ENCODE peak calls at places on chromosomes 7 and 10, in seven cellular contexts. T is fibroblast of villous mesenchyme, D is neural progenitor cell, Z is transverse colon, J is uterus, X is lower leg skin, C is NB4. W is an unnamed sample.
A peak's percentile ranks its signal among the peaks of the same experiment; 100 is the strongest.

GRCh38 chr10:116385994-116386809 is 41.4 kb upstream of the PNLIPRP3 start:
- DNase-seq in T (peak; percentile 39), D (peak; percentile 58), Z (no peak), J (no peak), X (no peak), C (peak; percentile 38), W (peak; percentile 3)

GRCh38 chr7:136114966-136115762 is 138.0 kb upstream of the MTPN start:
- DNase-seq in T (peak; percentile 46), D (peak; percentile 67), Z (peak; percentile 28), J (no peak), X (no peak), C (peak; percentile 70), W (no peak)

GRCh38 chr10:31620236-31621151 is 301.5 kb downstream of the ZEB1 start:
- DNase-seq in T (peak; percentile 33), D (peak; percentile 39), Z (peak; percentile 25), J (peak; percentile 85), X (peak; percentile 95), C (no peak), W (no peak)

GRCh38 chr10:49600781-49601400 is 9.2 kb upstream of the SLC18A3 start:
- DNase-seq in T (no peak), D (no peak), Z (no peak), J (no peak), X (no peak), C (no peak), W (no peak)

GRCh38 chr10:10854715-10855114 is 163.0 kb upstream of the CELF2 start:
- DNase-seq in T (no peak), D (no peak), Z (no peak), J (no peak), X (no peak), C (no peak), W (no peak)

GRCh38 chr10:71728218-71728737 is 8.7 kb upstream of the C10orf105 start:
- DNase-seq in T (peak; percentile 35), D (peak; percentile 64), Z (peak; percentile 55), J (no peak), X (no peak), C (peak; percentile 53), W (no peak)

GRCh38 chr10:79378647-79379511 is 31.6 kb downstream of the PPIF start:
- DNase-seq in T (no peak), D (no peak), Z (peak; percentile 6), J (no peak), X (peak; percentile 72), C (no peak), W (no peak)

GRCh38 chr7:11171569-11172192 is 198.0 kb downstream of the PHF14 start:
- DNase-seq in T (no peak), D (peak; percentile 40), Z (no peak), J (no peak), X (no peak), C (no peak), W (no peak)

GRCh38 chr7:156559001-156559400 is 81.6 kb upstream of the RNF32 start:
- DNase-seq in T (no peak), D (no peak), Z (no peak), J (no peak), X (no peak), C (no peak), W (no peak)

GRCh38 chr10:72016608-72017310 is 52.6 kb downstream of the CHST3 start:
- DNase-seq in T (no peak), D (no peak), Z (no peak), J (no peak), X (no peak), C (no peak), W (no peak)

GRCh38 chr10:103983367-103983911 is 16.5 kb downstream of the SLK start:
- DNase-seq in T (no peak), D (no peak), Z (no peak), J (no peak), X (no peak), C (peak; percentile 21), W (no peak)

GRCh38 chr7:26117142-26117807 is 34.7 kb upstream of the NFE2L3 start:
- DNase-seq in T (no peak), D (peak; percentile 33), Z (no peak), J (no peak), X (no peak), C (peak; percentile 58), W (no peak)

DNA sequence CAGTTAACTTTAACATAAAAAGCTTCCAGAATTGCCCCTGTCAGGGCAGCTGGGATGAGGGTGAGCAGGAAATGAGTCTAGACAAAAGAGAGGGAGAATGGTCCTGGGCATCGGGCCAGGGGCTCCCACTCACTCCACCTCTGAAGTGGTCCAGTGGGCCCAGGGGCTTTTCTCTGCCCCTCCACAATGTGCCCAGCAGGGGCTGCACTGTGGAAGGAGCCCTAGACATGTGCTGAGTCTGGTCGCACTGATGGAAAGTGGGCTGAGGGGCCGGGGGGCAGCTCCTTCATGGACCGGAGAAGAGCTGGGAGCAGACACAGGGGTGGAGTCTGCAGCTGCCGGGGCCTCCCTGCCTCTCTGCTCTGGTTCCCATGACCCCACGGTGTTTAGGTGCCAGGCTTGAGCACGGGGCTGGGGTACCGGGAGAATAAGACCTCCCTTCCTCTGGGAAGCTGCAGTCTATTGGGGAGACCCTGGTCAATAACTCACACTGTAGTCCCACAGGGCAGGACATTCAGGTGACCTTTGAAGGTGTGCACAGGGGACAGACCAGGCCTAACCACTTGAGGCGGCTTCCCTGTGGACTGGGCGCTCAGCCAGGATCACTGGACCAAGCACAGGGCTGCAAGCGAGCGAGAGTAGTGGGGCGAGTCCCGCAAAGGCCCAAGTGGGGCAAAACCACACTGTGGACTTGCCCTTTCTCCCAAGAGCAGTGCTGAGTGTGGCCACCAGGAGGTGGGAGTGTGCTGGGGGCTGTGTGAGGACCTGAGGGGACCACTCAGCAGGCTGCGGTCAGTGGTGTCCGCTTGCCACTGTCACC is 6.1 kb downstream of the ADCY1 start:
- DNase-seq in T (no peak), D (peak; percentile 54), Z (no peak), J (no peak), X (peak; percentile 63), C (peak; percentile 18), W (no peak)
- TF ChIP-seq CTCF in T (peak; percentile 40), D (peak; percentile 58), Z (no peak), J (no peak), X (no peak), C (peak; percentile 62), W (peak; percentile 39)

GRCh38 chr10:80468002-80468401 is 13.9 kb downstream of the TSPAN14 start:
- DNase-seq in T (no peak), D (peak; percentile 88), Z (peak; percentile 72), J (peak; percentile 41), X (peak; percentile 94), C (peak; percentile 71), W (no peak)
- H3K4me3 ChIP-seq in T (no peak overlapping the region), D (no peak overlapping the region), Z (no peak overlapping the region), J (no peak overlapping the region), X (no peak overlapping the region), C (no peak overlapping the region), W (no peak overlapping the region)

DNA sequence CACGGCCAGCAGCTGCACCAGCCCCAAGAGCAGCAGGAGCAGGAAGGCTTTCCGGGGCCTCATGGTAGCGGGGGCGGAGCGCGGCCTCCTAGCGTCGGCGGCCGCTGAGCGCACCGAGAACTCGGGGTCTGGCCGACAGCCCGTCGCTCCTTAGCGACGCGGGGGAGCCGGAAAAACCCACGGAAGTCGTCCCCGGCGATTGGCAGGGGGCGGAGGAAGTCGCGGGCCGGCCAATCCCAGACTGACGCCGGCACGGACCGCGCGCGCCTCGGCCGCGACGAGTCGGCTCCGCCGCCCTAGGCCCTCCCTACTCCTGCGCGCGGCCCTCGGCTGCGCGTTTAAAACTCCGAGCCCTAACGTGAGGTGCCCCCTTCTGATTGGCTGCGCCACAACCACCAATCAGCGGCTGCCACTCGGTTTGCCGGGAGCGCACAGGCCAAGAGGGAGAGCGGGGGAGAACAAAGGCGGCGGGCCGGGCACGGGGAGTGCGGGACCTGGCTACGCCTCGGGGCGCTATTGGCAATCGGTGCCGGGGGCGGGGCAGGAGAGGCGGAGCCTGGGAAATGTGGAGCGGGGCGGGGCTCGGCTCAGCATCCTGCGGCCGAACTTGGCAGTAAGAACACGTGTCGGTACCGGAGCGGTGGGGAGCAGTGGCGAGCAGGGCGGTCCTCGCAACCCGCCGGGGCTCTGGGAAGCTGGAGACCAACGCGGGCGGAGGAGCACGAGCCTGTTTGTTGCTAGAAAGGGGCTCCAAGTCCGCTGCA is at the start of gene PDIA4:
- DNase-seq in T (peak; percentile 100), D (peak; percentile 99), Z (peak; percentile 100), J (peak; percentile 99), X (peak; percentile 100), C (peak; percentile 100), W (peak; percentile 92)
- TF ChIP-seq CTCF in T (no peak), D (peak; percentile 37), Z (no peak), J (no peak), X (no peak), C (peak; percentile 2), W (peak; percentile 43)

DNA sequence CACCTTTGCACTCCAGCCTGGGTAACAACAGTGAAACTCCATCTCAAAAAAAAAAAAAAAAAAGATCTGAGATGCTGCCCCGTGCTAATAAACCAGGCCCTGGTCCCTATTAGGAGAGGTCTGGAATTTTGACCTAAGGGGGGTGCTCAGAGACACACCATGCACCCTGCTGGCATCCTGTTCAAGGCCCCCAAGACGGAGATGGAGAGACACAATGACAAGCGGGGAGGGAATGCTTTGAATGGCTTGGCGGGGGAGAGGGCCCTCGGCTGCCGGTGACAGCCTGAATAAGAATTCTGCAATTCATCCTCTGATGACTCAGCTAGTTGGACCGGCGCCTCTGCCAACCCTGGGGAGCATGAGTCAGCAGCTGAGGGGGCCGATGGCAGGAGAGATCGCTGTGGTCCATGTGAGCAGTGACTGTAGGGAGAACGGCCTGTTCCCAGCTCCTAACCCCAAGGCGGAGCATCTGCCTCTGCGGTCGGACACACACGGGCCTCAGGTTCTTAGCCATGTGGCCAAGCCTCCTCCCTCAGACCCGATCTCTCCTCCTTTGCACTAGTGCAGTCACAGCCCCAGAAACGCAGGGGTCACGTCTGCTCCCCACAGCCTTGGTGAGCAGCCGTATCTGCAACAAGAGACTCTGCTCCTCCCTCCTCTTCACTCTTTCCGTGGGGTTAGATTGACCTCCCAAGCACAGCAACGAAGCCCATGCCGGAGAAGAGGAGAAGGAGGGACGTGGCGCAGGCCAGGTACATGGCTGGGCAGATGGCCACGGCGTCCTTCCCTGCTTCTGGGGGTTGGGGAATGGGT is 14.9 kb downstream of the TRIM56 start:
- DNase-seq in T (peak; percentile 98), D (peak; percentile 85), Z (peak; percentile 85), J (peak; percentile 98), X (peak; percentile 99), C (peak; percentile 99), W (peak; percentile 93)
- H3K4me3 ChIP-seq in T (no peak overlapping the region), D (no peak overlapping the region), Z (no peak overlapping the region), J (no peak overlapping the region), X (no peak overlapping the region), C (peak overlapping the region; percentile 6), W (peak overlapping the region; percentile 23)

W was measured in AG04449.